ENCODE peak calls at places on chromosomes 1 and 21, in nine cellular contexts. J is spleen; S is nephron progenitor cell; P is heart left ventricle; I is endodermal cell; N is osteoblast; H is CD8-positive, alpha-beta T cell; E is neural progenitor cell; Q is mesothelial cell of epicardium. M is an unnamed sample.

GRCh38 chr21:45510466-45510955 is 31.7 kb downstream of the SLC19A1 start:
- DNase-seq in J (peak), S (no peak), P (peak), I (no peak), N (no peak), H (no peak), E (no peak), Q (no peak), M (no peak)

GRCh38 chr1:204398197-204399125 is 13.2 kb downstream of the PPP1R15B start:
- DNase-seq in J (no peak), S (peak), P (no peak), I (peak), N (peak), H (peak), E (peak), Q (no peak), M (peak)

GRCh38 chr21:33936221-33937038 is 20.8 kb upstream of the ATP5PO start:
- DNase-seq in J (no peak), S (no peak), P (no peak), I (peak), N (no peak), H (peak), E (no peak), Q (no peak), M (no peak)

GRCh38 chr1:174965006-174965971 is 34.5 kb upstream of the CACYBP start:
- DNase-seq in J (no peak), S (no peak), P (no peak), I (peak), N (no peak), H (peak), E (no peak), Q (no peak), M (no peak)

GRCh38 chr1:77605246-77606026 is 77.0 kb downstream of the ZZZ3 start:
- DNase-seq in J (no peak), S (no peak), P (peak), I (no peak), N (no peak), H (no peak), E (no peak), Q (no peak), M (no peak)

GRCh38 chr1:168288311-168289052 is 7.8 kb downstream of the TBX19 start:
- DNase-seq in J (no peak), S (no peak), P (no peak), I (no peak), N (peak), H (no peak), E (no peak), Q (no peak), M (no peak)

GRCh38 chr1:71693581-71693980 is 588.8 kb downstream of the NEGR1 start:
- DNase-seq in J (no peak), S (no peak), P (no peak), I (no peak), N (no peak), H (no peak), E (no peak), Q (no peak), M (no peak)

GRCh38 chr1:211944733-211945500 is 90.4 kb downstream of the INTS7 start:
- DNase-seq in J (no peak), S (peak), P (peak), I (peak), N (no peak), H (no peak), E (peak), Q (no peak), M (no peak)

GRCh38 chr1:47351305-47351704 is 17.7 kb downstream of the CMPK1 start:
- DNase-seq in J (no peak), S (no peak), P (no peak), I (no peak), N (peak), H (no peak), E (no peak), Q (no peak), M (no peak)

GRCh38 chr1:33460947-33461629 is 11.4 kb upstream of the ZSCAN20 start:
- DNase-seq in J (no peak), S (no peak), P (peak), I (no peak), N (no peak), H (no peak), E (no peak), Q (no peak), M (no peak)

GRCh38 chr21:35400233-35400939 is 351.3 kb upstream of the RUNX1 start:
- DNase-seq in J (no peak), S (no peak), P (no peak), I (peak), N (peak), H (peak), E (peak), Q (no peak), M (no peak)

GRCh38 chr21:36883532-36884486 is 82.7 kb downstream of the HLCS start:
- DNase-seq in J (no peak), S (no peak), P (no peak), I (no peak), N (no peak), H (no peak), E (no peak), Q (no peak), M (no peak)

GRCh38 chr1:8396912-8397406 is 79.0 kb downstream of the SLC45A1 start:
- DNase-seq in J (no peak), S (no peak), P (peak), I (no peak), N (peak), H (no peak), E (no peak), Q (no peak), M (no peak)

GRCh38 chr1:85078903-85079302 is 30.6 kb upstream of the MCOLN3 start:
- DNase-seq in J (no peak), S (no peak), P (no peak), I (no peak), N (peak), H (no peak), E (peak), Q (no peak), M (no peak)

GRCh38 chr1:202811296-202812175 is 782 bp downstream of the PCAT6 start:
- DNase-seq in J (peak), S (peak), P (peak), I (peak), N (peak), H (peak), E (no peak), Q (peak), M (peak)

GRCh38 chr1:31626451-31627202 is 9.1 kb downstream of the HCRTR1 start:
- DNase-seq in J (no peak), S (peak), P (peak), I (no peak), N (peak), H (no peak), E (peak), Q (no peak), M (peak)

GRCh38 chr21:26115346-26115745 is 55.2 kb downstream of the APP start:
- DNase-seq in J (no peak), S (no peak), P (peak), I (no peak), N (no peak), H (no peak), E (no peak), Q (no peak), M (no peak)

GRCh38 chr1:55172272-55172671 is 42.9 kb downstream of the USP24 start:
- DNase-seq in J (no peak), S (no peak), P (no peak), I (no peak), N (no peak), H (no peak), E (no peak), Q (no peak), M (no peak)

GRCh38 chr21:15279484-15279883 is 214.7 kb upstream of the NRIP1 start:
- DNase-seq in J (no peak), S (no peak), P (no peak), I (no peak), N (no peak), H (no peak), E (no peak), Q (no peak), M (no peak)

GRCh38 chr1:197838836-197839235 is 63.6 kb upstream of the DENND1B start:
- DNase-seq in J (no peak), S (no peak), P (no peak), I (no peak), N (peak), H (no peak), E (no peak), Q (no peak), M (no peak)

GRCh38 chr21:43603641-43604504 is 55.4 kb downstream of the HSF2BP start:
- DNase-seq in J (no peak), S (no peak), P (no peak), I (no peak), N (peak), H (no peak), E (peak), Q (no peak), M (peak)

GRCh38 chr21:36728371-36729111 is 29.6 kb downstream of the SIM2 start:
- DNase-seq in J (peak), S (no peak), P (no peak), I (no peak), N (no peak), H (no peak), E (no peak), Q (no peak), M (no peak)

GRCh38 chr21:37461494-37461893 is 94.9 kb downstream of the DYRK1A start:
- DNase-seq in J (no peak), S (no peak), P (no peak), I (no peak), N (no peak), H (no peak), E (no peak), Q (no peak), M (no peak)

GRCh38 chr21:16304700-16305099 is 574.9 kb downstream of the USP25 start:
- DNase-seq in J (no peak), S (no peak), P (no peak), I (no peak), N (no peak), H (no peak), E (no peak), Q (no peak), M (no peak)

GRCh38 chr1:227944066-227944930 is 3.4 kb downstream of the WNT9A start:
- DNase-seq in J (peak), S (no peak), P (peak), I (peak), N (peak), H (no peak), E (no peak), Q (peak), M (no peak)

GRCh38 chr1:14817223-14818170 is 219.0 kb downstream of the KAZN start:
- DNase-seq in J (no peak), S (no peak), P (no peak), I (no peak), N (no peak), H (no peak), E (no peak), Q (no peak), M (no peak)

GRCh38 chr1:218686258-218686657 is 341.1 kb downstream of the TGFB2 start:
- DNase-seq in J (no peak), S (no peak), P (no peak), I (no peak), N (peak), H (no peak), E (no peak), Q (no peak), M (no peak)

GRCh38 chr1:85697895-85698294 is 10.3 kb downstream of the ZNHIT6 start:
- DNase-seq in J (no peak), S (no peak), P (no peak), I (no peak), N (no peak), H (no peak), E (no peak), Q (no peak), M (no peak)

GRCh38 chr1:13751985-13752384 is 52.0 kb downstream of the PRDM2 start:
- DNase-seq in J (no peak), S (no peak), P (no peak), I (no peak), N (no peak), H (no peak), E (no peak), Q (no peak), M (no peak)

GRCh38 chr1:2979191-2980072 is 41.8 kb upstream of the ACTRT2 start:
- DNase-seq in J (peak), S (no peak), P (no peak), I (peak), N (peak), H (no peak), E (no peak), Q (peak), M (no peak)

GRCh38 chr1:201192478-201192804 is 1.8 kb downstream of the IGFN1 start:
- DNase-seq in J (peak), S (no peak), P (no peak), I (no peak), N (no peak), H (no peak), E (no peak), Q (no peak), M (no peak)

GRCh38 chr1:20216574-20216973 is 30.3 kb upstream of the PLA2G2C start:
- DNase-seq in J (no peak), S (no peak), P (no peak), I (peak), N (no peak), H (no peak), E (no peak), Q (no peak), M (no peak)

GRCh38 chr1:174039069-174039468 is 16.9 kb upstream of the RC3H1 start:
- DNase-seq in J (no peak), S (no peak), P (no peak), I (no peak), N (no peak), H (no peak), E (no peak), Q (no peak), M (no peak)

GRCh38 chr1:56527548-56528302 is 51.6 kb downstream of the PLPP3 start:
- DNase-seq in J (no peak), S (no peak), P (no peak), I (no peak), N (no peak), H (no peak), E (no peak), Q (peak), M (no peak)

GRCh38 chr1:25208561-25209222 is 23.6 kb downstream of the SYF2 start:
- DNase-seq in J (no peak), S (no peak), P (no peak), I (no peak), N (no peak), H (no peak), E (no peak), Q (no peak), M (no peak)

GRCh38 chr1:172628416-172628815 is 30.5 kb upstream of the FASLG start:
- DNase-seq in J (no peak), S (no peak), P (no peak), I (no peak), N (no peak), H (no peak), E (no peak), Q (no peak), M (no peak)

GRCh38 chr1:75727571-75727970 is 3.1 kb downstream of the ACADM start:
- DNase-seq in J (no peak), S (no peak), P (no peak), I (no peak), N (peak), H (no peak), E (no peak), Q (no peak), M (no peak)

GRCh38 chr1:81549588-81550127 is 251.1 kb upstream of the ADGRL2 start:
- DNase-seq in J (no peak), S (no peak), P (no peak), I (no peak), N (peak), H (no peak), E (peak), Q (no peak), M (no peak)

GRCh38 chr21:32578107-32578691 is 7.1 kb downstream of the TCP10L start:
- DNase-seq in J (no peak), S (peak), P (no peak), I (peak), N (no peak), H (peak), E (peak), Q (no peak), M (no peak)

DNA sequence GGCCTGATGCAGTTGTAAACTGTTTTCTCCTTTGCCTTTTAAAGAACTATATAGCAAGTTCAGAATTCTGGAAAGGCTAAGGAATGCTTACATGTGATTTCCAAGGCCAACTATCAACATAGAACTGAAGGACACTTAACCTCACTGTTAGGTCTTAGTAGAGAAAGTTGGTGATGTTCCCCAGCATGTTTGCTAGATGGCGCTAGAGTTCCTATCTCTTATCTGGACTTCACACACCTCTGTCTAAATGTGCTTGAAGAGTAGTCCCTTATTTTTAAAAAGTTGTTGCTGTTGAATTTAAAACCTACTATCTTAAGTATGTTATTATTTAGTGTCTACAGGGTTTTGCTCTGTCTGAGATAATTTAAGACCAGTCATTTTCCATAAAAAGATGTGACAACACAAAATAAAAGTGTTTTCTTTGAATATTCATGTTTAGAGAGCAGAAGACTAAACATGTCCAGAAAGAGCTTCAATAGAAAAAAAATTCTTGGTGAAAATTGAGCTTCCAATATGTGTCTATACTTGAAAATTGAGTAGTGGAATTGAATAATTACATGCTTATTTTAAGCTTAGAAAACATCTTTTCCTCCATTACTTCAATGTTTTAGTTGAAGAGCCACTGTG is 237.3 kb downstream of the S1PR1 start:
- DNase-seq in J (no peak), S (no peak), P (no peak), I (no peak), N (no peak), H (no peak), E (peak), Q (no peak), M (no peak)
- TF ChIP-seq CTCF in J (no peak), S (peak), P (no peak), I (peak), N (peak), H (no peak), E (peak), Q (no peak), M (peak)

DNA sequence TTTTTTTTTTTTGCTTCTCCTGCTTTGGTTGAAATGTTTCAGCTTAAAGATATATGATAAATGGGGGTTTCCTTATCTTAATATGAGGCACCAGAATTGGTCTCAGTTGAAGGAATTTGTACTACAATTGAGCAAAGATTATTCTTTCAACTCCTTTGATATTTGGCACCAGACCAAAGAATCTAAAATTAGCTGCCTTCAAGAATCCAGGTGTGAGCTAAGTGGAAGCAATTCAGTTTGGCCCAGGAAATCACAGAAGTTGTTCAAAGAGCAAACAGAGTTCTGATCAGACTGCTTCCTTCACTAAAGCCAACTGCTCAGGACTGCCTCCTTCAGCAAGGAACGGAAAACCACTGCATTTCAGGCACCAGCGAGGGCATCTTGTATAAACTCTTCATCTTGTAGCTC is 68.3 kb upstream of the BCAR3 start:
- DNase-seq in J (no peak), S (no peak), P (no peak), I (peak), N (no peak), H (no peak), E (peak), Q (no peak), M (no peak)
- TF ChIP-seq CTCF in J (no peak), S (no peak), P (no peak), I (peak), N (peak), H (no peak), E (peak), Q (no peak), M (no peak)

GRCh38 chr1:193749868-193750267 is 563.5 kb upstream of the B3GALT2 start:
- DNase-seq in J (no peak), S (no peak), P (no peak), I (no peak), N (no peak), H (no peak), E (no peak), Q (no peak), M (no peak)

GRCh38 chr1:193753038-193753756 is 566.8 kb upstream of the B3GALT2 start:
- DNase-seq in J (no peak), S (no peak), P (no peak), I (no peak), N (no peak), H (no peak), E (no peak), Q (no peak), M (no peak)

GRCh38 chr1:193755441-193755840 is 569.0 kb upstream of the B3GALT2 start:
- DNase-seq in J (no peak), S (no peak), P (no peak), I (no peak), N (no peak), H (no peak), E (no peak), Q (no peak), M (no peak)

DNA sequence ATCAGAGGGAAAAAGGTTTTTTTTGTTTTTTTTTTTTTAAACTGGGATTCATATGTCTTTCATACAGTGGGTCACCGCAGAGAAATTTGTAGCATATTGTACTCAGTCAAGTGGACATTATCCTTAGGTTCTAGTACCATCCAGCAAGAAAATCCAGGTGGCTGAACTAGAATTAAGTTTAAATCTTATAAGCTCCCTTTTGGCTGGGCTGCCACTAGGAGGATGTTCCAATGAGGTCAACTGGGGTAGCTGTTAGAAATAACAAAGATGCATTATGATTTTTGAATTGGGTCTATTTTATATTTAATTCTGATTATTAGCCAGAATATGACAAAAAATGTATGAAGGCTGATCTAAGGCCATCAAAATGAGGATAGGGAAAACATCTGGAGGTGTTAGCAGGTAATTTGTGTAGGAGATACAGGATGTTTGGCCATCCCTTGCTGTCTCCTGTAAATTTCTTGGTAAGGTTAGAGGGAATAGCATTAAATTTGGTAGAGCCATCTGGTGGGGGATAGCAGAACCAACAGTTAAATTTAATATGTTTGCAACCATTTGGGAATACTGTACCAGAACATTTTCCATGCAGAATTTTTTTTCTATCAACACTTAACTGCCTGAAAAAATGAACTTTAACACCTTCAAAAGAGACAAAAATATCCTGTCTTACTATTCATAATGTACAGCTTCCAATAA is 568.5 kb upstream of the B3GALT2 start:
- DNase-seq in J (no peak), S (no peak), P (no peak), I (no peak), N (no peak), H (no peak), E (no peak), Q (no peak), M (no peak)
- TF ChIP-seq CTCF in J (no peak), S (no peak), P (no peak), I (peak), N (no peak), H (no peak), E (peak), Q (no peak), M (peak)

DNA sequence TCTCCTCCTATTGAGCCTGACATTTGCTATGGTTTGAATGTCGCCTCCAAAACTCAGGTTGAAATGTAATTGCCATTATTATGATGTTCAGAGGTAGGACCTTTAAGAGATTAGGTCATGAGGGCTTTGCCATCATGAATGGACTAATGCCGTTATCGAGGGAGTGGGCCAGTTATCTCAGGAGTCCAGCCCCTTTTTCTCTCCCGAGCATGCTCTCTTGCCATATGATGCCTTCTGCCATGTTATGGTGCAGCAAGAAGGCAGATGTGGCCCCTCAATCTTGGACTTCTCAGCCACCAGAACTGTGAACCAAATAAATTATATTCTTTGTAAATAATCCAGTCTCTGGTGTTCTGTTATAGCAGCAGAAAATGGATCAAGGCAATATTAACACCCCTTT is 323.5 kb downstream of the RRAGC start:
- DNase-seq in J (no peak), S (no peak), P (no peak), I (no peak), N (no peak), H (no peak), E (no peak), Q (no peak), M (no peak)
- TF ChIP-seq CTCF in J (no peak), S (no peak), P (no peak), I (no peak), N (no peak), H (no peak), E (no peak), Q (no peak), M (no peak)

M was measured in glutamatergic neuron.